ENCODE peak calls at places on chromosome 10, in seven cellular contexts. One of them, this sample, is unnamed.
A peak's percentile ranks its signal among the peaks of the same experiment; 100 is the strongest.

GRCh38 chr10:88979153-88979562 is 11.4 kb upstream of the FAS start:
- DNase-seq in aorta: peak; percentile 85
- DNase-seq in psoas muscle: peak; percentile 61
- DNase-seq in stimulated activated CD4-positive, alpha-beta T cell treated with anti-CD3 and anti-CD28 coated beads, Interleukin-12 subunit alpha, Interleukin-12 subunit beta, amount 100 ng/mL, for 48 hours: no peak
- DNase-seq in nucleus accumbens: no peak
- DNase-seq in GM13976: no peak
- DNase-seq in EL: peak; percentile 87
- DNase-seq in this sample: no peak

GRCh38 chr10:78510566-78511323 is 477.1 kb downstream of the RPS24 start:
- DNase-seq in aorta: no peak
- DNase-seq in psoas muscle: no peak
- DNase-seq in stimulated activated CD4-positive, alpha-beta T cell treated with anti-CD3 and anti-CD28 coated beads, Interleukin-12 subunit alpha, Interleukin-12 subunit beta, amount 100 ng/mL, for 48 hours: no peak
- DNase-seq in nucleus accumbens: no peak
- DNase-seq in GM13976: no peak
- DNase-seq in EL: no peak
- DNase-seq in this sample: no peak

GRCh38 chr10:101818119-101818957 is at the start of gene OGA:
- DNase-seq in aorta: peak; percentile 99
- DNase-seq in psoas muscle: peak; percentile 99
- DNase-seq in stimulated activated CD4-positive, alpha-beta T cell treated with anti-CD3 and anti-CD28 coated beads, Interleukin-12 subunit alpha, Interleukin-12 subunit beta, amount 100 ng/mL, for 48 hours: peak; percentile 98
- DNase-seq in nucleus accumbens: peak; percentile 97
- DNase-seq in GM13976: peak; percentile 94
- DNase-seq in EL: peak; percentile 99
- DNase-seq in this sample: peak; percentile 95

GRCh38 chr10:58027431-58027830 is 240.3 kb downstream of the IPMK start:
- DNase-seq in aorta: no peak
- DNase-seq in psoas muscle: no peak
- DNase-seq in stimulated activated CD4-positive, alpha-beta T cell treated with anti-CD3 and anti-CD28 coated beads, Interleukin-12 subunit alpha, Interleukin-12 subunit beta, amount 100 ng/mL, for 48 hours: no peak
- DNase-seq in nucleus accumbens: no peak
- DNase-seq in GM13976: no peak
- DNase-seq in EL: peak; percentile 30
- DNase-seq in this sample: no peak

GRCh38 chr10:16809074-16809718 is 8.0 kb downstream of the RSU1 start:
- DNase-seq in aorta: no peak
- DNase-seq in psoas muscle: no peak
- DNase-seq in stimulated activated CD4-positive, alpha-beta T cell treated with anti-CD3 and anti-CD28 coated beads, Interleukin-12 subunit alpha, Interleukin-12 subunit beta, amount 100 ng/mL, for 48 hours: peak; percentile 32
- DNase-seq in nucleus accumbens: no peak
- DNase-seq in GM13976: peak; percentile 72
- DNase-seq in EL: peak; percentile 43
- DNase-seq in this sample: no peak

GRCh38 chr10:129939416-129940275 is 24.4 kb downstream of the EBF3 start:
- DNase-seq in aorta: peak; percentile 23
- DNase-seq in psoas muscle: peak; percentile 45
- DNase-seq in stimulated activated CD4-positive, alpha-beta T cell treated with anti-CD3 and anti-CD28 coated beads, Interleukin-12 subunit alpha, Interleukin-12 subunit beta, amount 100 ng/mL, for 48 hours: no peak
- DNase-seq in nucleus accumbens: no peak
- DNase-seq in GM13976: no peak
- DNase-seq in EL: no peak
- DNase-seq in this sample: no peak

GRCh38 chr10:35140727-35141126 is 14.1 kb downstream of the CREM start:
- DNase-seq in aorta: no peak
- DNase-seq in psoas muscle: no peak
- DNase-seq in stimulated activated CD4-positive, alpha-beta T cell treated with anti-CD3 and anti-CD28 coated beads, Interleukin-12 subunit alpha, Interleukin-12 subunit beta, amount 100 ng/mL, for 48 hours: no peak
- DNase-seq in nucleus accumbens: no peak
- DNase-seq in GM13976: no peak
- DNase-seq in EL: no peak
- DNase-seq in this sample: no peak

GRCh38 chr10:116690356-116691078 is 51.8 kb downstream of the HSPA12A start:
- DNase-seq in aorta: no peak
- DNase-seq in psoas muscle: no peak
- DNase-seq in stimulated activated CD4-positive, alpha-beta T cell treated with anti-CD3 and anti-CD28 coated beads, Interleukin-12 subunit alpha, Interleukin-12 subunit beta, amount 100 ng/mL, for 48 hours: no peak
- DNase-seq in nucleus accumbens: no peak
- DNase-seq in GM13976: no peak
- DNase-seq in EL: no peak
- DNase-seq in this sample: peak; percentile 20

GRCh38 chr10:93357680-93358079 is 124.5 kb downstream of the MYOF start:
- DNase-seq in aorta: no peak
- DNase-seq in psoas muscle: no peak
- DNase-seq in stimulated activated CD4-positive, alpha-beta T cell treated with anti-CD3 and anti-CD28 coated beads, Interleukin-12 subunit alpha, Interleukin-12 subunit beta, amount 100 ng/mL, for 48 hours: no peak
- DNase-seq in nucleus accumbens: no peak
- DNase-seq in GM13976: peak; percentile 44
- DNase-seq in EL: peak; percentile 32
- DNase-seq in this sample: no peak

GRCh38 chr10:25180801-25181200 is 6.0 kb downstream of the GPR158 start:
- DNase-seq in aorta: no peak
- DNase-seq in psoas muscle: no peak
- DNase-seq in stimulated activated CD4-positive, alpha-beta T cell treated with anti-CD3 and anti-CD28 coated beads, Interleukin-12 subunit alpha, Interleukin-12 subunit beta, amount 100 ng/mL, for 48 hours: no peak
- DNase-seq in nucleus accumbens: no peak
- DNase-seq in GM13976: no peak
- DNase-seq in EL: no peak
- DNase-seq in this sample: no peak

GRCh38 chr10:25064401-25064800 is 48.0 kb downstream of the THNSL1 start:
- DNase-seq in aorta: no peak
- DNase-seq in psoas muscle: no peak
- DNase-seq in stimulated activated CD4-positive, alpha-beta T cell treated with anti-CD3 and anti-CD28 coated beads, Interleukin-12 subunit alpha, Interleukin-12 subunit beta, amount 100 ng/mL, for 48 hours: no peak
- DNase-seq in nucleus accumbens: no peak
- DNase-seq in GM13976: no peak
- DNase-seq in EL: no peak
- DNase-seq in this sample: no peak

GRCh38 chr10:101655581-101655980 is 39.4 kb downstream of the FBXW4 start:
- DNase-seq in aorta: no peak
- DNase-seq in psoas muscle: no peak
- DNase-seq in stimulated activated CD4-positive, alpha-beta T cell treated with anti-CD3 and anti-CD28 coated beads, Interleukin-12 subunit alpha, Interleukin-12 subunit beta, amount 100 ng/mL, for 48 hours: no peak
- DNase-seq in nucleus accumbens: no peak
- DNase-seq in GM13976: no peak
- DNase-seq in EL: no peak
- DNase-seq in this sample: no peak

GRCh38 chr10:77974396-77975074 is 48.0 kb upstream of the DLG5 start:
- DNase-seq in aorta: no peak
- DNase-seq in psoas muscle: no peak
- DNase-seq in stimulated activated CD4-positive, alpha-beta T cell treated with anti-CD3 and anti-CD28 coated beads, Interleukin-12 subunit alpha, Interleukin-12 subunit beta, amount 100 ng/mL, for 48 hours: no peak
- DNase-seq in nucleus accumbens: no peak
- DNase-seq in GM13976: no peak
- DNase-seq in EL: peak; percentile 25
- DNase-seq in this sample: no peak

GRCh38 chr10:33416209-33416608 is 81.7 kb upstream of the NRP1 start:
- DNase-seq in aorta: no peak
- DNase-seq in psoas muscle: no peak
- DNase-seq in stimulated activated CD4-positive, alpha-beta T cell treated with anti-CD3 and anti-CD28 coated beads, Interleukin-12 subunit alpha, Interleukin-12 subunit beta, amount 100 ng/mL, for 48 hours: no peak
- DNase-seq in nucleus accumbens: no peak
- DNase-seq in GM13976: no peak
- DNase-seq in EL: no peak
- DNase-seq in this sample: no peak

This sample was measured in amygdala.